ENCODE peak calls at places on chromosome 5, in eight cellular contexts. G is GM12878, D is stomach, T is spleen, I is prostate gland, L is breast epithelium, U is suprapubic skin, N is upper lobe of left lung. E is an unnamed sample. For H3K4me1, the result is how much of the 10 kb centered on the place peaks cover.

GRCh38 chr5:167049043-167049663 is 1242.3 kb upstream of the WWC1 start:
- DNase-seq in G (no peak), D (peak), T (no peak), I (peak), L (no peak), U (no peak), N (peak), E (no peak)

GRCh38 chr5:59222687-59223511 is 640.0 kb downstream of the RAB3C start:
- DNase-seq in G (no peak), D (no peak), T (no peak), I (no peak), L (no peak), U (no peak), N (no peak), E (no peak)

GRCh38 chr5:73422164-73422563 is 26.4 kb downstream of the FOXD1 start:
- DNase-seq in G (no peak), D (no peak), T (no peak), I (no peak), L (no peak), U (no peak), N (no peak), E (no peak)

GRCh38 chr5:179607449-179607931 is 16.0 kb downstream of the HNRNPH1 start:
- DNase-seq in G (no peak), D (no peak), T (peak), I (peak), L (no peak), U (peak), N (no peak), E (peak)

GRCh38 chr5:68344447-68345111 is 129.0 kb downstream of the PIK3R1 start:
- DNase-seq in G (no peak), D (no peak), T (no peak), I (no peak), L (no peak), U (no peak), N (no peak), E (no peak)

GRCh38 chr5:73454379-73455036 is 5.9 kb upstream of the FOXD1 start:
- DNase-seq in G (no peak), D (peak), T (no peak), I (no peak), L (no peak), U (no peak), N (peak), E (no peak)

GRCh38 chr5:33261305-33261704 is 179.5 kb upstream of the TARS1 start:
- DNase-seq in G (no peak), D (no peak), T (no peak), I (no peak), L (no peak), U (no peak), N (no peak), E (no peak)

GRCh38 chr5:81626524-81626923 is 124.4 kb downstream of the SSBP2 start:
- DNase-seq in G (no peak), D (no peak), T (no peak), I (no peak), L (no peak), U (no peak), N (no peak), E (no peak)

GRCh38 chr5:102772273-102772672 is 17.2 kb downstream of the PAM start:
- DNase-seq in G (no peak), D (no peak), T (no peak), I (no peak), L (no peak), U (no peak), N (no peak), E (no peak)

GRCh38 chr5:40486437-40487270 is 193.1 kb upstream of the PTGER4 start:
- DNase-seq in G (peak), D (no peak), T (no peak), I (no peak), L (no peak), U (no peak), N (peak), E (no peak)

GRCh38 chr5:59065551-59065950 is 482.7 kb downstream of the RAB3C start:
- DNase-seq in G (no peak), D (no peak), T (no peak), I (no peak), L (no peak), U (no peak), N (no peak), E (no peak)

GRCh38 chr5:115657883-115658233 is 32.0 kb upstream of the TMED7 start:
- DNase-seq in G (no peak), D (no peak), T (no peak), I (no peak), L (no peak), U (no peak), N (no peak), E (no peak)

GRCh38 chr5:170691623-170692022 is 91.9 kb upstream of the GABRP start:
- DNase-seq in G (no peak), D (no peak), T (no peak), I (no peak), L (no peak), U (no peak), N (no peak), E (no peak)

GRCh38 chr5:109682383-109682782 is 7.3 kb upstream of the MAN2A1 start:
- DNase-seq in G (no peak), D (no peak), T (no peak), I (no peak), L (no peak), U (no peak), N (no peak), E (no peak)

GRCh38 chr5:143066556-143067281 is 296.5 kb downstream of the ARHGAP26 start:
- DNase-seq in G (peak), D (no peak), T (no peak), I (no peak), L (no peak), U (no peak), N (no peak), E (peak)

GRCh38 chr5:175166013-175166412 is 278.0 kb downstream of the DRD1 start:
- DNase-seq in G (no peak), D (no peak), T (no peak), I (no peak), L (no peak), U (no peak), N (no peak), E (no peak)

GRCh38 chr5:41747291-41747690 is 122.9 kb downstream of the OXCT1 start:
- DNase-seq in G (no peak), D (no peak), T (no peak), I (no peak), L (no peak), U (no peak), N (no peak), E (no peak)

GRCh38 chr5:74919487-74919886 is 53.3 kb upstream of the FAM169A start:
- DNase-seq in G (no peak), D (no peak), T (no peak), I (peak), L (no peak), U (no peak), N (no peak), E (no peak)

GRCh38 chr5:123881791-123882244 is 369.8 kb downstream of the CSNK1G3 start:
- DNase-seq in G (no peak), D (no peak), T (no peak), I (no peak), L (no peak), U (no peak), N (no peak), E (no peak)

GRCh38 chr5:86463339-86463738 is 154.4 kb upstream of the COX7C start:
- DNase-seq in G (no peak), D (no peak), T (no peak), I (no peak), L (no peak), U (no peak), N (no peak), E (no peak)

GRCh38 chr5:57335092-57335491 is 147.5 kb downstream of the ACTBL2 start:
- DNase-seq in G (no peak), D (no peak), T (no peak), I (no peak), L (no peak), U (no peak), N (no peak), E (no peak)

GRCh38 chr5:32534056-32534455 is 51.3 kb upstream of the SUB1 start:
- DNase-seq in G (no peak), D (no peak), T (no peak), I (no peak), L (no peak), U (no peak), N (no peak), E (no peak)

GRCh38 chr5:56807698-56808097 is 7.7 kb upstream of the MAP3K1 start:
- DNase-seq in G (no peak), D (no peak), T (no peak), I (no peak), L (no peak), U (no peak), N (no peak), E (no peak)

GRCh38 chr5:60701317-60701988 is 1.5 kb upstream of the DEPDC1B start:
- DNase-seq in G (no peak), D (no peak), T (no peak), I (no peak), L (no peak), U (no peak), N (no peak), E (no peak)

GRCh38 chr5:159156839-159157238 is 52.5 kb downstream of the RNF145 start:
- DNase-seq in G (peak), D (no peak), T (no peak), I (peak), L (no peak), U (no peak), N (no peak), E (no peak)

GRCh38 chr5:104088876-104089778 is 526.5 kb upstream of the NUDT12 start:
- DNase-seq in G (peak), D (no peak), T (no peak), I (no peak), L (no peak), U (no peak), N (no peak), E (no peak)

GRCh38 chr5:91311697-91312501 is 71.2 kb downstream of the ARRDC3 start:
- DNase-seq in G (peak), D (peak), T (peak), I (peak), L (peak), U (peak), N (peak), E (peak)

GRCh38 chr5:58366461-58366860 is 93.4 kb downstream of the PLK2 start:
- DNase-seq in G (no peak), D (no peak), T (no peak), I (no peak), L (no peak), U (no peak), N (peak), E (no peak)

GRCh38 chr5:122612901-122613300 is 162.0 kb upstream of the SNX2 start:
- DNase-seq in G (no peak), D (no peak), T (no peak), I (no peak), L (no peak), U (no peak), N (no peak), E (no peak)

GRCh38 chr5:150134198-150134588 is 21.5 kb downstream of the PDGFRB start:
- DNase-seq in G (no peak), D (no peak), T (no peak), I (no peak), L (no peak), U (no peak), N (no peak), E (no peak)

GRCh38 chr5:6484446-6484845 is 35.8 kb downstream of the UBE2QL1 start:
- DNase-seq in G (no peak), D (peak), T (no peak), I (no peak), L (no peak), U (no peak), N (no peak), E (no peak)

DNA sequence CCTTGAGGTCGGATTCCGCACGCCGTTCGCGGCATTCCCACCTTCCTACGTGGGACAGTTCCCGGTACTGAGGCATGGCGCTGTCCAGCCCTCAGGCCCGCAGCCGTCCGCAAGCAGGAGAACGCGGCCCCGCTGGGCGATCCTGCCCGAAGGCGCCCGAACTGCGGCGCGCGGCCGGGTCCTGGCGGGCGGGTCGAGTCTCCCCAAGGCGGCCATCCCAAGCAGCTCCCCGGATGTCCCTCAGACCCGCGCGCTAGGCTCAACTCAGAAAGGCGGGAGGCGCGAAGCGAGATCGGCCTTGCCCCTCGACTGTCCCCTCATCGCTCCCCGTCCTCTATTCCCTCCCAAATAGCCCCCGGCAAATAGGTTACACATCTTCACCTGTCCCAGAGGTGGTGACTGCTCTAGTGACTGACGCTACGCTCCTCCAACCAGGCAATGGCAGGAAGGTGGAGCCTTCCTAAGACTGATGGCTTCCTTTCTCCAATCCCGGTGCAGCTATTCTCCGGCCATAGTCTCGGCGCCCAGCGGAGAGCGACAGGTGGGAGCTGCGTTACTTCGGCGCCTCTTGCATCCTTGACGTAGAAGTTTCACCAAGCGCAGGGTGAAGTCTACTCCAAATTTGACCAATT is 787 bp upstream of the ANKHD1 start:
- DNase-seq in G (peak), D (peak), T (peak), I (peak), L (peak), U (peak), N (peak), E (peak)
- TF ChIP-seq POLR2A in G (peak), D (no peak), T (no peak), I (peak), L (no peak), U (no peak), N (no peak), E (peak)

GRCh38 chr5:177301503-177302165 is 1.9 kb downstream of the RAB24 start:
- DNase-seq in G (no peak), D (peak), T (peak), I (peak), L (peak), U (peak), N (peak), E (peak)

GRCh38 chr5:177303121-177303924 is at the start of the genes PRELID1 and RAB24:
- DNase-seq in G (no peak), D (peak), T (peak), I (peak), L (peak), U (peak), N (peak), E (peak)

GRCh38 chr5:177303925-177304391 is 359 bp downstream of the PRELID1 start:
- DNase-seq in G (no peak), D (no peak), T (peak), I (no peak), L (no peak), U (no peak), N (peak), E (peak)

GRCh38 chr5:177300971-177301370 is 2.5 kb downstream of the RAB24 start:
- DNase-seq in G (no peak), D (no peak), T (no peak), I (no peak), L (no peak), U (no peak), N (no peak), E (no peak)

DNA sequence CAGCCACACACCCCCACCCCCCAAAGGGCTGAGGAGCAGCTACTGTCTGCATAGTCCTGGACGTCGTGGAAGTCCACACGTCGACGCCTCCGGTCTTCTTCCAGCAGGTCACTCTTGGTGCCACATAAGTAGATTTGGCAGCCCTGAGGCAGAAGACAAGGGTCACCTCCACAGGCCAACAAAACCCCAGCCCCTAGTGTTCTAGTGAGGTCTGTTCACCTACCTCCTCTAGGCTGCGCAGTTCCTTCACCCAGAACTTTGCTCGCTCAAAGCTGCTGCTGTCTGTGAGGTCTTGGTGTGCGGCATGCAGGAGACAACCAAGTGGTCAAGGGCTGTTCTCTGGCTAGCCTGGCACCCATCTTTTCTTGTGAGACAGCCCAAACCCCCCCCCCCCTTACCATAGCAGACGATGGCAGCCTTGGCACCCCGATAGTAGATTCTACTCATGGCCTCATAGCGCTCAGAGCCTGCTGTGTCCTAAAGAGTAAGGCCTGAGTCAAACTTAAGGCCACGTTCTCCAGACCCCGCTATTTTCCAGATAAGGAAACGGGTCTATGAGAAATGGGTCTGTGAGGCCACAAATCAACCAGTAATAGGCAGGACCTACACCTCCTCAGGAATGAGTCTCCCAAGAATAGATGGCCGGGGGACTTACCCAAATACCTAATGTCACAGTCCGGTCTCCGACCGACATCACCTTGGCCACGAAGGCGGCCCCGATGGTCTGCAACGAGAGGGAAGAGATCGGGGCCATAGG is 987 bp downstream of the RAB24 start:
- DNase-seq in G (no peak), D (no peak), T (peak), I (no peak), L (no peak), U (peak), N (no peak), E (peak)
- H3K4me1 ChIP-seq in G (under half), D (half or more), T (under half), I (under half), L (under half), U (half or more), N (half or more), E (under half)

GRCh38 chr5:172801184-172801671 is 30.2 kb upstream of the DUSP1 start:
- DNase-seq in G (no peak), D (no peak), T (no peak), I (no peak), L (no peak), U (no peak), N (no peak), E (no peak)
- TF ChIP-seq POLR2AphosphoS5 in G (no peak), D (no peak), T (no peak), I (no peak), L (no peak), U (no peak), N (no peak), E (no peak)

GRCh38 chr5:119333421-119333851 is 22.4 kb upstream of the TNFAIP8 start:
- DNase-seq in G (no peak), D (no peak), T (no peak), I (no peak), L (no peak), U (no peak), N (no peak), E (no peak)
- TF ChIP-seq POLR2A in G (no peak), D (no peak), T (no peak), I (no peak), L (no peak), U (no peak), N (no peak), E (no peak)

DNA sequence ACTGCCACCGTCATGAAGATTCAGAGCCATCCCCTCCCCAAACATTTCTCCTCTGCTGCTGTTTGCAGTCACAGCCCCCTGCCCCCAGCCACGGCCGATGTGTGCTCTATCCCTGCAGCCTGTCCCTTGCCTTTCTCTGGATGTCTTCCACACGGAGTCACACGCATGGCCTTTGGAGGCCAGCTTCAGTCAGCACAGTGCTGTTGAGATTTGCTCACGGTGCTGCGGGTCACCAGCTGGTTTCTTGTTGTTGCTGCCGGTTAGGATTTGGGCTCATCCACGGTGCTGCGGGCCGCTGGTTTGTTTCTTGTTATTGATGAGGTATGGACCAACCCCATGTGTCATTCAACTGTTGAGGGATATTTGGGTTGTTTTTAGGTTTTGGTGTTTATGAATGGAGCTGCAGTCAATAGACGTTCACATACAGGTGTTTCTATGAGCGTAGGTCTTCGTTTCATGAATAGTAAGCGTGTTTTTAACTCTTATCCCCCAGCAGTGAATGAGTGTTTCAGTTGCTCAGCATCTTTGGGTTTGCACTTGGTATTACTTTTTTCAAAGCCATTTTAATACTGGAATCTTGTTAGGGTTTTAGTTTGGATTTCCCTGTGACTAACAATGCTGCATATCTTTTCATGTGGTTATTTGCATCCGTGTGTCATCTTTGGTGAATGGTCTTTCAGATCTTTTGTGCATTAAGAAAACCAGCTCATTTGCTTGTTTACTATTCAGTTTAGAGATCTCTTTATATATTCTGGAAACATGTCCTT is 57.6 kb downstream of the AHRR start:
- DNase-seq in G (peak), D (no peak), T (peak), I (peak), L (peak), U (peak), N (peak), E (peak)
- H3K4me1 ChIP-seq in G (under half), D (under half), T (under half), I (under half), L (under half), U (under half), N (under half), E (under half)

GRCh38 chr5:2251751-2252150 is 369.0 kb upstream of the IRX4 start:
- DNase-seq in G (no peak), D (no peak), T (no peak), I (no peak), L (no peak), U (no peak), N (no peak), E (no peak)
- TF ChIP-seq POLR2AphosphoS5 in G (no peak), D (no peak), T (no peak), I (no peak), L (no peak), U (no peak), N (no peak), E (no peak)

E was measured in sigmoid colon.